ENCODE peak calls at places on chromosome 18, in four cellular contexts. V is fibroblast of lung, X is MM.1S, S is neural progenitor cell. B is an unnamed sample.

GRCh38 chr18:49467019-49467563 is 6.6 kb upstream of the DYM start:
- DNase-seq in X (no peak), S (no peak), V (no peak), B (no peak)

GRCh38 chr18:26637324-26637723 is 89.0 kb upstream of the KCTD1 start:
- DNase-seq in S (peak), X (no peak), V (no peak), B (no peak)

GRCh38 chr18:79887181-79888000 is 64.1 kb downstream of the SLC66A2 start:
- DNase-seq in X (no peak), V (no peak), S (no peak), B (no peak)

GRCh38 chr18:77749189-77749588 is 499.5 kb downstream of the GALR1 start:
- DNase-seq in V (no peak), S (peak), X (no peak), B (peak)

GRCh38 chr18:63439334-63439733 is 17.1 kb upstream of the VPS4B start:
- DNase-seq in S (peak), X (peak), V (peak), B (peak)

GRCh38 chr18:39523281-39523680 is 1957.7 kb upstream of the CELF4 start:
- DNase-seq in S (no peak), X (no peak), V (peak), B (no peak)

GRCh38 chr18:41745166-41746049 is 209.6 kb upstream of the PIK3C3 start:
- DNase-seq in S (peak), V (peak), X (peak), B (peak)

GRCh38 chr18:50158866-50159653 is 35.9 kb downstream of the MYO5B start:
- DNase-seq in S (peak), V (no peak), X (no peak), B (no peak)

GRCh38 chr18:48840491-48840877 is 110.3 kb downstream of the SMAD7 start:
- DNase-seq in S (no peak), V (no peak), X (no peak), B (no peak)

GRCh38 chr18:8140841-8141501 is 468.3 kb upstream of the RAB12 start:
- DNase-seq in S (no peak), X (no peak), V (peak), B (no peak)

GRCh38 chr18:46719388-46719787 is 37.5 kb downstream of the ST8SIA5 start:
- DNase-seq in S (no peak), V (no peak), X (no peak), B (no peak)

DNA sequence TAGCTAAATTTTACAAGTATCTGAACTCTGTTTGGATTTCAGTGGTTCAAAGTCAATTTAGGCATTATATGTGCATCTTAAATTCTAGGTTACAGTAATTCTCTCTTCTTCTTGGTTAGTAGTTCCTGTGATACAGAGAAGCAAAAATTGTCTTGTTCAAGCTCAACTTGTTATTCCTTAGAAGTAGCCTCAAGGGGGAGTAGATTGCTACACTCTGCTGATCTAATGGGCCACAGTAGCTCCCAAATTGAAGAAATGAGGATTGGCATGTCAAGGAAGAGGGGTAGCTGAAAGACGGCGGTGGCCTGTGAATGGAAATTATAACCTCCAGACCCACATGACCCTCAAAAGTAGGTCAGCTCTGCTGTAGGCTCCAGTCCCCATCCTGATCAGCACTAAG is 334.7 kb downstream of the HRH4 start:
- DNase-seq in X (no peak), S (no peak), V (no peak), B (no peak)
- TF ChIP-seq CTCF in X (no peak), S (peak), V (no peak), B (no peak)

GRCh38 chr18:22165603-22166069 is 3.8 kb upstream of the GATA6 start:
- DNase-seq in S (peak), V (no peak), X (no peak), B (no peak)
- TF ChIP-seq EZH2 in S (peak), V (no peak), X (no peak), B (no peak)

DNA sequence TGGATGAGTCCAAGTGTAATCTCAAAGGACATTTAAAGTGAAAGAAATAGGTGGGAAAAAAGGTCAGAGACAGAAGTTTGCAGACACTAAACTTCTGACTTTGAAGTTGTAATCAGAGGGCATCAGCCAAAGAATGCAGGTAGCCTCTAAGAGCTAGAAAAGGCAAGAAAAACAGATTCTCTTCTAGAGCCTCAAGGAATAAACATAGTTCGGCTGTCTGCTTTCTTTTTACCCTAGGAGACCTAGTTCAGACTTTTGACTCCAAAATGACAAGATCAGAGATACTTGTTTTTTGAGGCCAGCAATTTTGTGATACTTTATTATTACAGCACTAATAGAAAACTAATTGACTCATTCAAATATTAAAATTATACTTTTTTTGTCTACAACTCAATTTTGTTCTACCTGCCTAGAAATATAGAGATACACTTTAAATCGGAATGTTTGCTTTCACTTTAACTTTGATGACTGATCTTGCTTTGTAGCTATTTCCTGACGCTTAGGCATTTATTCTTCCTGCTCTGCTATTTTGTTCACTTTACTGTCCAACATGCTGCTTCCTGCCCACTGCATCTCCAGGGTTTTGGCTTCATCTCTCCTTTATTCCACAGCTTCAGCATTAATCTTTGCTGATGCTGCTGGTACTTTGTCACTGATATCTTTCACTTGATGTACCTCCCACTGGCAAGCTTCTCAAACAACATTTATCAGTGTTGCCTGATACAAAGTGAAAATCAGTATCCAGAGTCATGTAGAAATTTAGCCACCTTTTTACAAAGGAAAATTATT is 272.5 kb downstream of the DSEL start:
- DNase-seq in S (no peak), X (peak), V (no peak), B (peak)
- TF ChIP-seq CTCF in S (no peak), X (no peak), V (no peak), B (no peak)

GRCh38 chr18:906416-907170 is 1.9 kb downstream of the ADCYAP1 start:
- DNase-seq in V (no peak), X (no peak), S (peak), B (peak)
- TF ChIP-seq EZH2 in V (peak), X (no peak), S (peak), B (peak)

GRCh38 chr18:51537487-51537886 is 340.0 kb upstream of the MEX3C start:
- DNase-seq in S (peak), V (no peak), X (peak), B (peak)
- TF ChIP-seq CTCF in S (peak), V (no peak), X (peak), B (peak)

B was measured in A673.